ENCODE peak calls at places on chromosomes 1 and 21, in eight cellular contexts. M is heart left ventricle, P is lower lobe of right lung, X is endodermal cell, E is aorta, F is left lung, B is left ventricle myocardium inferior, C is psoas muscle. W is an unnamed sample.

GRCh38 chr1:938711-939504 is 15.2 kb downstream of the SAMD11 start:
- DNase-seq in M (no peak), P (no peak), X (peak; percentile 87), E (no peak), F (no peak), B (no peak), C (no peak), W (no peak)

GRCh38 chr1:32273389-32274208 is 18.3 kb upstream of the HDAC1 start:
- DNase-seq in M (no peak), P (no peak), X (peak; percentile 92), E (no peak), F (no peak), B (no peak), C (no peak), W (peak; percentile 46)

GRCh38 chr1:40856656-40857302 is 5.4 kb downstream of the CITED4 start:
- DNase-seq in M (no peak), P (no peak), X (no peak), E (no peak), F (no peak), B (no peak), C (no peak), W (no peak)

GRCh38 chr1:156643266-156644092 is 1.6 kb downstream of the BCAN start:
- DNase-seq in M (no peak), P (no peak), X (no peak), E (no peak), F (no peak), B (no peak), C (no peak), W (no peak)

GRCh38 chr1:16189003-16189402 is 23.4 kb downstream of the ARHGEF19 start:
- DNase-seq in M (no peak), P (no peak), X (no peak), E (no peak), F (no peak), B (no peak), C (no peak), W (no peak)

GRCh38 chr21:38544681-38545080 is 46.4 kb upstream of the ERG start:
- DNase-seq in M (no peak), P (no peak), X (no peak), E (no peak), F (no peak), B (no peak), C (no peak), W (no peak)

GRCh38 chr1:171663854-171664550 is 11.5 kb upstream of the MYOC start:
- DNase-seq in M (no peak), P (no peak), X (peak; percentile 8), E (no peak), F (no peak), B (no peak), C (no peak), W (no peak)

GRCh38 chr1:179091691-179092165 is 9.9 kb downstream of the TOR3A start:
- DNase-seq in M (peak; percentile 65), P (peak; percentile 56), X (no peak), E (no peak), F (peak; percentile 47), B (peak; percentile 62), C (peak; percentile 84), W (peak; percentile 39)

GRCh38 chr1:225835752-225836151 is 25.8 kb downstream of the EPHX1 start:
- DNase-seq in M (peak; percentile 69), P (no peak), X (no peak), E (peak; percentile 91), F (no peak), B (peak; percentile 82), C (peak; percentile 68), W (peak; percentile 72)

GRCh38 chr21:38012700-38013099 is 96.4 kb upstream of the KCNJ6 start:
- DNase-seq in M (no peak), P (no peak), X (no peak), E (no peak), F (no peak), B (no peak), C (no peak), W (no peak)

GRCh38 chr1:25854554-25854953 is 4.7 kb downstream of the AUNIP start:
- DNase-seq in M (no peak), P (no peak), X (no peak), E (no peak), F (no peak), B (no peak), C (no peak), W (no peak)

GRCh38 chr1:63779338-63779819 is 5.6 kb downstream of the ROR1 start:
- DNase-seq in M (no peak), P (no peak), X (no peak), E (no peak), F (no peak), B (no peak), C (no peak), W (no peak)

GRCh38 chr1:160837558-160838205 is 25.0 kb downstream of the CD244 start:
- DNase-seq in M (peak; percentile 31), P (peak; percentile 53), X (no peak), E (no peak), F (peak; percentile 34), B (peak; percentile 23), C (no peak), W (peak; percentile 50)

GRCh38 chr1:242017580-242018233 is 18.8 kb upstream of the MAP1LC3C start:
- DNase-seq in M (no peak), P (peak; percentile 59), X (peak; percentile 71), E (peak; percentile 57), F (peak; percentile 38), B (peak; percentile 38), C (peak; percentile 30), W (peak; percentile 39)

DNA sequence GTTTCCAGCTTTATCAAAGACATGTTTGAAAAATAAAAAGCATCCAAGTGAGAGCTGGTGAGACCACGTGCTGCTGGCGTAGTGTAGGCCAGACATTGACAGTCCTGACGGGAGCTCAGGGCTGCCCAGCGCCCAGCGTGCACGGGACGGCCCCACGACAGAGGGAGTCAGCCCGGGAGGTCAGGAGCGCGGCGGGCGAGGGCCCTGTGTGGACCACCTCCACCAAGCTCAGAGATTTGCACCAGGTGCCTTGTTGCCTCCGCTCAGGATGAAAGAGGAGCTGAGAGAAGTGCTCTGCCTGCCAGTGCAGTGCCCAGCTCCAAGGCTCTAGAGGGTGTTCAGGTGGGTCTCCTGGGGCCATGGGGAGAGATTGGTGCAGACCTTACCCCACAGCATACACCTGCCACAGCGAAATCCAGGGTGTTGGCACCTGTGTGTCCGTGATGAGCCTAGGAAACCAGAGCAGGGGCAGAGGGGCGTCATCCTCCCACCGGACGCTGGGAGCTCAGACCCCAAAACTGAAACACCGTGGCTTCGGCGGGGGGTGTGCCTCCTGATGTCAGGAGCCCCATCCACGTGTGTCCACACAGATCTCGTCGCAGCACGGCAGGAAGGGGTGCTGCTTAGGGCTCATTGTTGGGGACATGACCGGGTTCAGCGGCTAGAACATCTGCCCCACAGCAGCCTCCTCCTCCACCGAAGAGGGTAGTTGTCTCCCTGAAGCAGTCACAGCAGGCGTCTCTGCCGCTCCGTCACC is 64.3 kb downstream of the POFUT2 start:
- DNase-seq in M (no peak), P (no peak), X (no peak), E (peak; percentile 70), F (no peak), B (no peak), C (no peak), W (no peak)
- H3K27me3 ChIP-seq in M (no peaks in the 10 kb centered on the region), P (no peaks in the 10 kb centered on the region), X (no peaks in the 10 kb centered on the region), E (no peaks in the 10 kb centered on the region), F (no peaks in the 10 kb centered on the region), B (peaks cover 6% of the 10 kb centered on the region), C (no peaks in the 10 kb centered on the region), W (no peaks in the 10 kb centered on the region)

GRCh38 chr1:84223751-84224432 is 77.6 kb upstream of the SAMD13 start:
- DNase-seq in M (no peak), P (no peak), X (peak; percentile 61), E (no peak), F (no peak), B (no peak), C (no peak), W (no peak)
- H3K36me3 ChIP-seq in M (no peaks in the 10 kb centered on the region), P (no peaks in the 10 kb centered on the region), X (no peaks in the 10 kb centered on the region), E (no peaks in the 10 kb centered on the region), F (no peaks in the 10 kb centered on the region), B (peaks cover 11% of the 10 kb centered on the region), C (no peaks in the 10 kb centered on the region), W (peaks cover 22% of the 10 kb centered on the region)

GRCh38 chr1:233661376-233662159 is 47.7 kb downstream of the KCNK1 start:
- DNase-seq in M (no peak), P (no peak), X (no peak), E (no peak), F (no peak), B (no peak), C (no peak), W (no peak)

GRCh38 chr1:233665575-233666270 is 51.8 kb downstream of the KCNK1 start:
- DNase-seq in M (peak; percentile 70), P (no peak), X (no peak), E (no peak), F (no peak), B (peak; percentile 27), C (no peak), W (no peak)

GRCh38 chr1:233664804-233665574 is 51.1 kb downstream of the KCNK1 start:
- DNase-seq in M (no peak), P (no peak), X (no peak), E (no peak), F (no peak), B (no peak), C (no peak), W (no peak)

GRCh38 chr1:233662503-233663105 is 48.7 kb downstream of the KCNK1 start:
- DNase-seq in M (no peak), P (no peak), X (no peak), E (no peak), F (no peak), B (no peak), C (no peak), W (no peak)

GRCh38 chr1:233664254-233664653 is 50.3 kb downstream of the KCNK1 start:
- DNase-seq in M (no peak), P (no peak), X (no peak), E (no peak), F (no peak), B (no peak), C (no peak), W (no peak)
- H3K4me1 ChIP-seq in M (peaks cover 5% of the 10 kb centered on the region), P (no peaks in the 10 kb centered on the region), X (no peaks in the 10 kb centered on the region), E (peaks cover 2% of the 10 kb centered on the region), F (no peaks in the 10 kb centered on the region), B (peaks cover 29% of the 10 kb centered on the region), C (no peaks in the 10 kb centered on the region), W (no peaks in the 10 kb centered on the region)

DNA sequence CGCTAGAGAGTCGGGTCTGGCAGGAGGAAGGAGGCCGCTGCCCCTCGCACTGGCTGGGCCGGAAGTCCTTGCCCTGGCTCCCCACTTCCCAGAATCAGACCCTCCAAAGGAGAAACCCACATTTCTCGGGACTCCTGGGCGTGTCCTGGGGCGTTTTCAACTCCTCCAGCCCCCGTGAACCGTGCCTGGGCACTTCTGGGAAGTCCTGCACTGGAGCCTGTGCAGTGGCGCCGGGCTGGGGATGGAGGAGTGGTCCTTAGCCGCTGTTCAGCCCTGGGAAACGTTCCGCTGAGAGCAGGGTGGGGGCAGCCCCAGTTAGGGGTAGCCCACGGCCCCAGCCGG is 3.0 kb downstream of the IGSF21 start:
- DNase-seq in M (no peak), P (no peak), X (no peak), E (no peak), F (no peak), B (no peak), C (no peak), W (no peak)
- H3K27me3 ChIP-seq in M (peaks cover 75% of the 10 kb centered on the region), P (peaks cover 93% of the 10 kb centered on the region), X (peaks cover 95% of the 10 kb centered on the region), E (no peaks in the 10 kb centered on the region), F (peaks cover 65% of the 10 kb centered on the region), B (peaks cover 100% of the 10 kb centered on the region), C (peaks cover 74% of the 10 kb centered on the region), W (peaks cover 20% of the 10 kb centered on the region)

DNA sequence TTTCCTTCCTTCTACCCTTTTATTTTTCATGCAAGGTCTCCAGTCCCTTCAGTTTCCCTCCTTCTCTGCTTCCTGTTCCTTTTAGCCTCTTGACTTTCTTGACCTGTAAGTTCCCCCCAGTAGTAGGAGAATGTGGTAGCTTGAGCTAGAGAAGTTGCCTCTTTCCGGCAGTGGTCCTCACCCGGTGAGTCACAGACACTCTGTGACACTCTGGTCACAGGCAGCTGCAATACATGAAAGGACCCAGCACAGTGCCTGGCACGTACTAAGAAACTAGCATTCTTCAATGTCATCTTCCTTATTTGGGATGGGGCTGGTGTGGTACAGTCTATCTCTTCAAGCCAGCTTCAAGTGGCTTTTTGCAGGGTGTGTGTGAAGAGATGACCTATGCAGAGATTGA is 16.0 kb downstream of the PFKFB2 start:
- DNase-seq in M (peak; percentile 50), P (no peak), X (peak; percentile 5), E (no peak), F (no peak), B (no peak), C (no peak), W (no peak)
- H3K36me3 ChIP-seq in M (no peaks in the 10 kb centered on the region), P (peaks cover 83% of the 10 kb centered on the region), X (peaks cover 4% of the 10 kb centered on the region), E (peaks cover 3% of the 10 kb centered on the region), F (peaks cover 86% of the 10 kb centered on the region), B (peaks cover 92% of the 10 kb centered on the region), C (peaks cover 7% of the 10 kb centered on the region), W (peaks cover 95% of the 10 kb centered on the region)

W was measured in stomach.